ENCODE peak calls at places on chromosomes 5 and 9, in seven cellular contexts. T is CD8-positive, alpha-beta memory T cell; A is NCI-H1417; O is nephron progenitor cell; H is HFF-Myc; Y is stimulated activated naive CD8-positive, alpha-beta T cell treated with anti-CD3 and anti-CD28 coated beads, Interleukin-15, Interleukin-2, amounts not matched to agents 100 U/mL and 50 U/mL, for 24 hours; U is HFFc6. P is an unnamed sample.

GRCh38 chr5:73918791-73919221 is 292.8 kb downstream of the ARHGEF28 start:
- DNase-seq in T (no peak), A (no peak), O (no peak), H (no peak), Y (no peak), U (no peak), P (no peak)

GRCh38 chr9:91711755-91712591 is 238.1 kb downstream of the ROR2 start:
- DNase-seq in T (peak; percentile 38), A (no peak), O (no peak), H (no peak), Y (peak; percentile 74), U (no peak), P (no peak)

GRCh38 chr5:167565555-167565954 is 725.9 kb upstream of the WWC1 start:
- DNase-seq in T (no peak), A (peak; percentile 39), O (no peak), H (no peak), Y (no peak), U (peak; percentile 25), P (no peak)

GRCh38 chr5:124060413-124061095 is 548.6 kb downstream of the CSNK1G3 start:
- DNase-seq in T (no peak), A (peak; percentile 19), O (no peak), H (no peak), Y (no peak), U (no peak), P (no peak)

GRCh38 chr9:15498246-15499018 is 12.3 kb downstream of the PSIP1 start:
- DNase-seq in T (no peak), A (no peak), O (no peak), H (no peak), Y (no peak), U (no peak), P (no peak)

GRCh38 chr9:19138084-19138483 is 10.8 kb upstream of the PLIN2 start:
- DNase-seq in T (no peak), A (peak; percentile 2), O (no peak), H (no peak), Y (no peak), U (no peak), P (no peak)

GRCh38 chr5:150065346-150065745 is 21.0 kb downstream of the CSF1R start:
- DNase-seq in T (no peak), A (no peak), O (no peak), H (no peak), Y (no peak), U (peak; percentile 74), P (peak; percentile 68)

GRCh38 chr5:581266-581665 is 30.9 kb upstream of the CEP72 start:
- DNase-seq in T (no peak), A (no peak), O (no peak), H (no peak), Y (no peak), U (no peak), P (peak; percentile 16)

GRCh38 chr5:172353271-172353807 is 69.8 kb upstream of the UBTD2 start:
- DNase-seq in T (no peak), A (no peak), O (no peak), H (no peak), Y (no peak), U (no peak), P (no peak)

GRCh38 chr5:1654786-1655495 is 131.2 kb upstream of the LPCAT1 start:
- DNase-seq in T (no peak), A (no peak), O (no peak), H (no peak), Y (peak; percentile 2), U (no peak), P (no peak)

GRCh38 chr5:74167206-74167929 is 473.2 kb downstream of the ENC1 start:
- DNase-seq in T (no peak), A (no peak), O (no peak), H (peak; percentile 54), Y (no peak), U (peak; percentile 86), P (no peak)

GRCh38 chr5:180313677-180314076 is 21.8 kb upstream of the MAPK9 start:
- DNase-seq in T (no peak), A (no peak), O (no peak), H (no peak), Y (peak; percentile 55), U (no peak), P (no peak)